ENCODE peak calls at places on chromosome 20, in nine cellular contexts. V is cardiac fibroblast; H is CD4-positive, alpha-beta T cell; D is Calu3; L is OCI-M1; W is HuH-7.5; O is epithelial cell of esophagus; P is B cell; Z is stimulated activated CD4-positive, alpha-beta T cell treated with anti-CD3 and anti-CD28 coated beads, Interleukin-1b, Interleukin-23, amount 100 ng/mL, for 1 hour. U is an unnamed sample.

GRCh38 chr20:63234693-63235398 is 859 bp upstream of the BIRC7 start:
- DNase-seq in V (no peak), H (no peak), D (peak; percentile 85), L (peak; percentile 18), W (peak; percentile 78), O (peak; percentile 68), P (no peak), Z (no peak), U (no peak)

GRCh38 chr20:8997720-8998119 is 71.2 kb upstream of the PLCB4 start:
- DNase-seq in V (no peak), H (no peak), D (no peak), L (peak; percentile 63), W (no peak), O (no peak), P (no peak), Z (no peak), U (no peak)

GRCh38 chr20:18101125-18101820 is 36.4 kb upstream of the KAT14 start:
- DNase-seq in V (no peak), H (no peak), D (no peak), L (no peak), W (no peak), O (no peak), P (no peak), Z (no peak), U (no peak)

GRCh38 chr20:21901470-21902275 is 196.2 kb downstream of the PAX1 start:
- DNase-seq in V (no peak), H (no peak), D (no peak), L (no peak), W (no peak), O (no peak), P (no peak), Z (no peak), U (peak; percentile 66)

GRCh38 chr20:32237419-32237818 is 29.7 kb downstream of the POFUT1 start:
- DNase-seq in V (no peak), H (no peak), D (no peak), L (no peak), W (no peak), O (no peak), P (no peak), Z (no peak), U (no peak)

GRCh38 chr20:24972341-24972740 is 20.2 kb downstream of the APMAP start:
- DNase-seq in V (no peak), H (no peak), D (no peak), L (no peak), W (no peak), O (no peak), P (no peak), Z (no peak), U (no peak)

GRCh38 chr20:3312940-3313656 is 74.1 kb upstream of the SLC4A11 start:
- DNase-seq in V (peak; percentile 65), H (no peak), D (no peak), L (peak; percentile 73), W (no peak), O (peak; percentile 91), P (no peak), Z (no peak), U (no peak)

GRCh38 chr20:32004963-32005362 is 5.3 kb upstream of the CCM2L start:
- DNase-seq in V (peak; percentile 41), H (no peak), D (no peak), L (peak; percentile 65), W (no peak), O (no peak), P (no peak), Z (no peak), U (no peak)

GRCh38 chr20:17825949-17826843 is 126.4 kb downstream of the BANF2 start:
- DNase-seq in V (peak; percentile 53), H (no peak), D (no peak), L (no peak), W (no peak), O (no peak), P (no peak), Z (no peak), U (no peak)

GRCh38 chr20:38523697-38524096 is 51.1 kb downstream of the RALGAPB start:
- DNase-seq in V (peak; percentile 77), H (no peak), D (no peak), L (no peak), W (no peak), O (peak; percentile 83), P (no peak), Z (no peak), U (no peak)

GRCh38 chr20:58496429-58496769 is 18.8 kb downstream of the APCDD1L start:
- DNase-seq in V (no peak), H (no peak), D (no peak), L (no peak), W (no peak), O (no peak), P (no peak), Z (no peak), U (no peak)

GRCh38 chr20:8798505-8798904 is 270.4 kb upstream of the PLCB4 start:
- DNase-seq in V (peak; percentile 57), H (no peak), D (no peak), L (peak; percentile 75), W (no peak), O (no peak), P (no peak), Z (no peak), U (peak; percentile 30)

GRCh38 chr20:57480444-57481152 is 44.3 kb downstream of the CTCFL start:
- DNase-seq in V (no peak), H (peak; percentile 33), D (no peak), L (no peak), W (no peak), O (no peak), P (peak; percentile 78), Z (no peak), U (no peak)

GRCh38 chr20:7608246-7608645 is 332.0 kb downstream of the HAO1 start:
- DNase-seq in V (peak; percentile 18), H (no peak), D (peak; percentile 2), L (no peak), W (no peak), O (peak; percentile 20), P (no peak), Z (no peak), U (no peak)

GRCh38 chr20:32019156-32019510 is 8.9 kb downstream of the CCM2L start:
- DNase-seq in V (no peak), H (no peak), D (peak; percentile 61), L (no peak), W (peak; percentile 76), O (no peak), P (no peak), Z (no peak), U (no peak)

GRCh38 chr20:11451793-11452291 is 465.9 kb upstream of the BTBD3 start:
- DNase-seq in V (peak; percentile 16), H (no peak), D (no peak), L (no peak), W (no peak), O (no peak), P (no peak), Z (no peak), U (no peak)

GRCh38 chr20:47993817-47994216 is 208.5 kb upstream of the SULF2 start:
- DNase-seq in V (no peak), H (no peak), D (no peak), L (no peak), W (no peak), O (no peak), P (no peak), Z (no peak), U (no peak)

GRCh38 chr20:20732641-20733040 is 20.2 kb upstream of the RALGAPA2 start:
- DNase-seq in V (no peak), H (no peak), D (no peak), L (no peak), W (no peak), O (peak; percentile 43), P (no peak), Z (no peak), U (no peak)

GRCh38 chr20:5448449-5449118 is 131.8 kb upstream of the PROKR2 start:
- DNase-seq in V (peak; percentile 62), H (no peak), D (peak; percentile 60), L (peak; percentile 69), W (peak; percentile 77), O (peak; percentile 52), P (peak; percentile 61), Z (peak; percentile 35), U (no peak)

GRCh38 chr20:6058684-6059295 is 4.9 kb upstream of the LRRN4 start:
- DNase-seq in V (no peak), H (no peak), D (no peak), L (no peak), W (no peak), O (no peak), P (no peak), Z (no peak), U (no peak)

GRCh38 chr20:57514273-57514751 is 10.6 kb downstream of the CTCFL start:
- DNase-seq in V (peak; percentile 81), H (no peak), D (peak; percentile 79), L (peak; percentile 82), W (peak; percentile 83), O (peak; percentile 70), P (peak; percentile 35), Z (no peak), U (peak; percentile 63)

GRCh38 chr20:53805895-53806384 is 212.3 kb upstream of the ZNF217 start:
- DNase-seq in V (peak; percentile 75), H (no peak), D (peak; percentile 57), L (no peak), W (peak; percentile 87), O (peak; percentile 95), P (no peak), Z (no peak), U (no peak)